ENCODE peak calls at places on chromosome 21, in ten cellular contexts. P, H, T, O, B, M, I, R, L and U are unnamed samples.

GRCh38 chr21:46661211-46661625 is 25.7 kb downstream of the PRMT2 start:
- DNase-seq in P (no peak), H (no peak), T (peak), O (peak), B (no peak), M (peak), I (peak), R (peak), L (peak), U (no peak)

GRCh38 chr21:35920428-35920827 is 139.9 kb downstream of the SETD4 start:
- DNase-seq in P (no peak), H (no peak), T (no peak), O (no peak), B (no peak), M (no peak), I (no peak), R (no peak), L (no peak), U (no peak)

GRCh38 chr21:34154878-34155277 is 81.5 kb downstream of the MRPS6 start:
- DNase-seq in P (no peak), H (no peak), T (no peak), O (no peak), B (no peak), M (no peak), I (no peak), R (no peak), L (no peak), U (no peak)

GRCh38 chr21:46109251-46110221 is 11.6 kb downstream of the COL6A2 start:
- DNase-seq in P (no peak), H (no peak), T (peak), O (no peak), B (no peak), M (peak), I (no peak), R (no peak), L (no peak), U (no peak)

GRCh38 chr21:44374601-44375280 is 21.3 kb downstream of the TRPM2 start:
- DNase-seq in P (no peak), H (no peak), T (no peak), O (no peak), B (no peak), M (no peak), I (no peak), R (no peak), L (no peak), U (no peak)

GRCh38 chr21:21324297-21324696 is 326.1 kb downstream of the NCAM2 start:
- DNase-seq in P (no peak), H (no peak), T (no peak), O (no peak), B (no peak), M (no peak), I (no peak), R (no peak), L (no peak), U (no peak)

GRCh38 chr21:35861656-35862055 is 198.7 kb downstream of the SETD4 start:
- DNase-seq in P (no peak), H (no peak), T (no peak), O (no peak), B (no peak), M (no peak), I (no peak), R (no peak), L (no peak), U (no peak)

GRCh38 chr21:36749935-36750578 is 51.1 kb downstream of the SIM2 start:
- DNase-seq in P (no peak), H (no peak), T (no peak), O (peak), B (no peak), M (peak), I (peak), R (no peak), L (no peak), U (no peak)

GRCh38 chr21:31731112-31731801 is 661 bp downstream of the SCAF4 start:
- DNase-seq in P (peak), H (no peak), T (peak), O (peak), B (peak), M (no peak), I (no peak), R (peak), L (peak), U (no peak)

GRCh38 chr21:44093761-44094160 is 13.4 kb upstream of the PWP2 start:
- DNase-seq in P (no peak), H (no peak), T (peak), O (no peak), B (no peak), M (no peak), I (no peak), R (no peak), L (no peak), U (no peak)

GRCh38 chr21:26099610-26100219 is 70.9 kb downstream of the APP start:
- DNase-seq in P (no peak), H (no peak), T (no peak), O (no peak), B (no peak), M (no peak), I (no peak), R (no peak), L (no peak), U (no peak)

GRCh38 chr21:39518055-39518844 is 66.5 kb downstream of the SH3BGR start:
- DNase-seq in P (peak), H (peak), T (peak), O (peak), B (peak), M (peak), I (peak), R (peak), L (peak), U (no peak)

GRCh38 chr21:23853796-23854379 is 1753.4 kb downstream of the MRPL39 start:
- DNase-seq in P (no peak), H (peak), T (no peak), O (peak), B (no peak), M (no peak), I (peak), R (peak), L (peak), U (no peak)

GRCh38 chr21:42051788-42052187 is 19.3 kb upstream of the UMODL1 start:
- DNase-seq in P (no peak), H (no peak), T (no peak), O (no peak), B (no peak), M (no peak), I (no peak), R (no peak), L (no peak), U (no peak)

GRCh38 chr21:16891821-16892220 is 621.0 kb upstream of the CXADR start:
- DNase-seq in P (no peak), H (no peak), T (no peak), O (no peak), B (no peak), M (no peak), I (peak), R (no peak), L (peak), U (no peak)

GRCh38 chr21:45822429-45823099 is 159.0 kb upstream of the COL6A1 start:
- DNase-seq in P (no peak), H (no peak), T (no peak), O (no peak), B (no peak), M (no peak), I (no peak), R (no peak), L (no peak), U (no peak)